ENCODE peak calls at places on chromosomes 16 and 17, in seven cellular contexts. X is colonic mucosa; L is effector memory CD4-positive, alpha-beta T cell; F is A673; H is NT2/D1; Q is neural progenitor cell; M is right cardiac atrium. O is an unnamed sample. For H3K27me3, the result is how much of the 10 kb centered on the place peaks cover.

GRCh38 chr16:65763640-65764305 is 602.7 kb upstream of the CDH5 start:
- DNase-seq in X (no peak), L (no peak), F (no peak), H (no peak), Q (no peak), M (no peak), O (no peak)

GRCh38 chr16:4263504-4264436 is 9.1 kb downstream of the TFAP4 start:
- DNase-seq in X (peak), L (no peak), F (peak), H (no peak), Q (peak), M (peak), O (peak)

GRCh38 chr17:3792481-3792880 is 8.5 kb downstream of the ITGAE start:
- DNase-seq in X (no peak), L (no peak), F (no peak), H (no peak), Q (no peak), M (no peak), O (no peak)

GRCh38 chr16:89970011-89970410 is 21.5 kb downstream of the DEF8 start:
- DNase-seq in X (no peak), L (no peak), F (no peak), H (no peak), Q (no peak), M (no peak), O (no peak)

GRCh38 chr16:88287219-88287618 is 95.5 kb upstream of the ZNF469 start:
- DNase-seq in X (no peak), L (no peak), F (no peak), H (peak), Q (no peak), M (no peak), O (peak)

GRCh38 chr17:32755045-32755805 is 121.7 kb downstream of the MYO1D start:
- DNase-seq in X (no peak), L (no peak), F (peak), H (no peak), Q (peak), M (no peak), O (peak)

GRCh38 chr17:35973333-35974260 is 7.7 kb downstream of the CCL16 start:
- DNase-seq in X (peak), L (no peak), F (no peak), H (no peak), Q (no peak), M (no peak), O (no peak)

GRCh38 chr17:8120520-8121443 is 2.5 kb upstream of the ALOXE3 start:
- DNase-seq in X (peak), L (peak), F (peak), H (no peak), Q (peak), M (peak), O (peak)

GRCh38 chr17:72614871-72615626 is 477.4 kb downstream of the SLC39A11 start:
- DNase-seq in X (peak), L (no peak), F (no peak), H (no peak), Q (peak), M (no peak), O (peak)

GRCh38 chr16:49362230-49362629 is 11.4 kb upstream of the C16orf78 start:
- DNase-seq in X (no peak), L (no peak), F (no peak), H (peak), Q (peak), M (no peak), O (no peak)

GRCh38 chr16:10681310-10682308 is 13.1 kb downstream of the TEKT5 start:
- DNase-seq in X (no peak), L (no peak), F (no peak), H (no peak), Q (no peak), M (no peak), O (no peak)

GRCh38 chr16:46830417-46830901 is 521 bp downstream of the C16orf87 start:
- DNase-seq in X (peak), L (peak), F (peak), H (no peak), Q (peak), M (peak), O (no peak)

GRCh38 chr16:1874854-1875253 is 2.9 kb upstream of the MEIOB start:
- DNase-seq in X (no peak), L (no peak), F (no peak), H (no peak), Q (no peak), M (no peak), O (no peak)

GRCh38 chr17:40819528-40820125 is 2.8 kb downstream of the KRT10 start:
- DNase-seq in X (no peak), L (no peak), F (no peak), H (no peak), Q (no peak), M (no peak), O (peak)

GRCh38 chr17:47644324-47644723 is 5.4 kb upstream of the KPNB1 start:
- DNase-seq in X (no peak), L (no peak), F (no peak), H (no peak), Q (no peak), M (no peak), O (no peak)

GRCh38 chr16:87581867-87582220 is 20.5 kb upstream of the JPH3 start:
- DNase-seq in X (peak), L (no peak), F (no peak), H (no peak), Q (no peak), M (peak), O (no peak)

GRCh38 chr16:4391635-4392381 is 20.2 kb downstream of the VASN start:
- DNase-seq in X (no peak), L (no peak), F (peak), H (no peak), Q (peak), M (peak), O (peak)

GRCh38 chr16:84141143-84141670 is 3.8 kb downstream of the HSDL1 start:
- DNase-seq in X (no peak), L (no peak), F (no peak), H (no peak), Q (no peak), M (no peak), O (peak)

GRCh38 chr17:59845595-59846390 is 47.0 kb downstream of the TUBD1 start:
- DNase-seq in X (peak), L (no peak), F (no peak), H (no peak), Q (no peak), M (no peak), O (peak)

GRCh38 chr17:45818708-45819107 is 26.0 kb upstream of the SPPL2C start:
- DNase-seq in X (no peak), L (no peak), F (no peak), H (no peak), Q (no peak), M (no peak), O (no peak)

GRCh38 chr17:64262422-64263260 is at the start of gene TEX2:
- DNase-seq in X (peak), L (peak), F (peak), H (no peak), Q (peak), M (peak), O (no peak)

GRCh38 chr17:6421700-6422604 is 13.0 kb downstream of the AIPL1 start:
- DNase-seq in X (peak), L (peak), F (peak), H (peak), Q (peak), M (peak), O (peak)

GRCh38 chr16:66678314-66678713 is 18.2 kb downstream of the CMTM4 start:
- DNase-seq in X (no peak), L (no peak), F (no peak), H (no peak), Q (no peak), M (no peak), O (no peak)

GRCh38 chr16:75225678-75226515 is 7.1 kb downstream of the CTRB1 start:
- DNase-seq in X (no peak), L (no peak), F (no peak), H (no peak), Q (no peak), M (peak), O (peak)

GRCh38 chr17:74785981-74786360 is 9.8 kb upstream of the NAT9 start:
- DNase-seq in X (no peak), L (no peak), F (no peak), H (no peak), Q (no peak), M (no peak), O (no peak)

GRCh38 chr16:75306102-75306762 is 54.8 kb upstream of the BCAR1 start:
- DNase-seq in X (peak), L (no peak), F (no peak), H (no peak), Q (no peak), M (no peak), O (no peak)

GRCh38 chr17:40602445-40603443 is 37.5 kb upstream of the CCR7 start:
- DNase-seq in X (no peak), L (no peak), F (no peak), H (no peak), Q (no peak), M (no peak), O (no peak)

GRCh38 chr16:69926241-69926640 is 24.9 kb upstream of the CLEC18A start:
- DNase-seq in X (no peak), L (no peak), F (no peak), H (no peak), Q (no peak), M (no peak), O (peak)

GRCh38 chr17:73591278-73592078 is 52.8 kb downstream of the SDK2 start:
- DNase-seq in X (no peak), L (peak), F (no peak), H (no peak), Q (no peak), M (peak), O (no peak)

GRCh38 chr16:67874147-67874771 is 1.4 kb downstream of the EDC4 start:
- DNase-seq in X (no peak), L (no peak), F (no peak), H (no peak), Q (no peak), M (no peak), O (peak)

GRCh38 chr16:81374514-81374913 is 59.8 kb downstream of the GAN start:
- DNase-seq in X (no peak), L (no peak), F (no peak), H (no peak), Q (no peak), M (no peak), O (no peak)

GRCh38 chr17:16061631-16062030 is 62.0 kb downstream of the TTC19 start:
- DNase-seq in X (no peak), L (no peak), F (no peak), H (no peak), Q (no peak), M (no peak), O (no peak)

GRCh38 chr17:66636111-66636510 is 198.8 kb upstream of the CACNG5 start:
- DNase-seq in X (no peak), L (no peak), F (no peak), H (no peak), Q (no peak), M (no peak), O (no peak)

GRCh38 chr17:56047321-56047720 is 106.0 kb upstream of the ANKFN1 start:
- DNase-seq in X (no peak), L (no peak), F (no peak), H (no peak), Q (no peak), M (no peak), O (no peak)

GRCh38 chr16:57998992-57999365 is 1.5 kb downstream of the ZNF319 start:
- DNase-seq in X (no peak), L (no peak), F (no peak), H (no peak), Q (no peak), M (no peak), O (peak)

GRCh38 chr16:60100371-60100770 is 1366.3 kb upstream of the GOT2 start:
- DNase-seq in X (no peak), L (no peak), F (no peak), H (no peak), Q (no peak), M (no peak), O (no peak)

DNA sequence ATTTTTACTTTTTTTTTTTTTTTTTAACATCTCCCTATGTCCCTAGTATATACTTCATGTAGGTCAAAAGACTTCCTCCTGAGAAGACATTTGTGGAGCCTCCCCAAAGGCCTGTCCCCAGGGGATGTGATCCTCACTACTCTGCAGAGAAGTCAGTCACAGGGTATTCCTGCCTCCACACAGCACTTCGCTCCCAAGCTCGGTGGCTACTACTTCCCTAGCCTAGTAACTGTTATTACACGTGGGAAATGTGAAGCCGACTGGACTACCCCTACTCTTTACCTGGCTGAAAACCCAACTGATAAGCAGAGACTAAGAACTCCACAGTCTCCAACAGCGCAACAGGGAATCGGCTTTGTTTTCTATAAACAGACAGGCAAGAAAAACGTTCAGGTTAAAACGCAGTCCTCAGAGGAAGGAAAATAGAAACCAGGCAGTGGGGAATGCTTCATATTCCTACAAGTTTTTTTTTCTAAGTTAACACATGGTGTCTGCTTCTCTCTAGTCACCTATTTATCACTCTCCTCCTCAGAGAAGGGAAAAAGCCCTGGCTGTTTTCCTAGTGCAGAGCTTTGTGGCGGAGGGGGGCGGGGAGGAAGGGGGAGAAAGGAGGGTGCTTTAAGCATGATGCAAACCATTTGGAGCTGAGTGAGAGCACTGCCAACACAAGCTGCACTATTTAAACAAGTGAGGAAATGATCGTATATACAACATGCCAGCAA is 117.0 kb downstream of the HIC1 start:
- DNase-seq in X (peak), L (no peak), F (no peak), H (no peak), Q (no peak), M (peak), O (no peak)
- H3K4me3 ChIP-seq in X (no peak), L (no peak), F (no peak), H (no peak), Q (no peak), M (peak), O (no peak)

GRCh38 chr17:79205688-79206205 is 131.1 kb downstream of the ENGASE start:
- DNase-seq in X (no peak), L (no peak), F (no peak), H (no peak), Q (no peak), M (no peak), O (no peak)
- H3K27me3 ChIP-seq in X (under half), L (under half), F (half or more), H (under half), Q (under half), M (under half), O (under half)

GRCh38 chr16:28537964-28538732 is 626 bp downstream of the NUPR1 start:
- DNase-seq in X (peak), L (no peak), F (no peak), H (no peak), Q (no peak), M (peak), O (no peak)
- H3K4me3 ChIP-seq in X (peak), L (no peak), F (no peak), H (no peak), Q (no peak), M (peak), O (no peak)

GRCh38 chr17:48960834-48961515 is 7.4 kb downstream of the GIP start:
- DNase-seq in X (no peak), L (no peak), F (no peak), H (no peak), Q (peak), M (no peak), O (peak)
- H3K27me3 ChIP-seq in X (under half), L (under half), F (under half), H (under half), Q (under half), M (under half), O (under half)

DNA sequence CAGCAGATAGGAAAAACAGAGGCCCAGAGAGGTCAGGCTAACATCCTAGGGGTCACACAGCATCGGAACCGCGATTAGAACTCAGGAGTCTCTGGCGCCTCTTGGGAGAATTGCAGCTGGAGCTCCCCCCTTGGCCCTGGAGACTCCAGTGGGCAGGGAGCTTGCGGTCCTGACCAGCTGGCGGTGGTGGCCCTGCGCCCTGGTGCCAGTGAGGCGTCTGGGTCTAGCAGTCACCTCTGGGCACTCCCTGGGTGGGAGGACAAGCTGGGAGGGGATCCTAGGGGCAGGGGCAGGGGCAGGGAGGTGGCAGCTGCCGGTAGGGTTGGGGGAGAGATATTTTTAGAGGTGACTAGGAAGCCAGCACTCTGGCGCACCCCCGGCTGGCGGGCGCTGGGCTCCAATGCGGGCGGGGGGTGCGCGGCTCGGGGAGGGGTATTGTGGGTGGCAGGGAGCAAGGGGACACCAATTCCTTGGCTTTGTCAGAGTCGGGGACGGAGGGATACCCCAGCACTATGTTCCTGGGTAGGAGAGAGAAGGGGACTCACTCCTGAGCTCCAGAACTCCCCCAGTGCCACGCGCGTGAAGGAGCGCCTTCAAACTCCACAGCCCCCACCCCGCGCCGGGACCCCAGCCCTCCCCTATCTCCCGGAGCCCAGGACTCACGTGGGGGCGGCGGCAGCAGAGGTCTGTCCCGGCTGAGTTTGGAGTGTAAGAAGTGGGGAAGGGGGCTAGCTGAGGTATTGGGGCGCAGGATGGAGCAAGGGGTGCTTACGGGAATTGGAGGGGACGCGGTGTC is 584 bp downstream of the PHOSPHO1 start:
- DNase-seq in X (no peak), L (no peak), F (peak), H (no peak), Q (no peak), M (peak), O (peak)
- H3K4me3 ChIP-seq in X (peak), L (peak), F (peak), H (peak), Q (peak), M (peak), O (peak)

GRCh38 chr16:51155199-51155607 is 4.1 kb upstream of the SALL1 start:
- DNase-seq in X (no peak), L (no peak), F (peak), H (no peak), Q (peak), M (peak), O (peak)
- H3K27me3 ChIP-seq in X (under half), L (under half), F (under half), H (under half), Q (under half), M (under half), O (under half)

O was measured in H7.